ENCODE peak calls at places on chromosomes 7 and 10, in six cellular contexts. One of them, this sample, is unnamed.

GRCh38 chr10:48357631-48358030 is 51.2 kb downstream of the MAPK8 start:
- DNase-seq in CD8-positive, alpha-beta T cell: no peak
- DNase-seq in esophagus muscularis mucosa: no peak
- DNase-seq in body of pancreas: no peak
- DNase-seq in pancreas: no peak
- DNase-seq in Caco-2: no peak
- DNase-seq in this sample: no peak

GRCh38 chr10:80472234-80473095 is 18.4 kb downstream of the TSPAN14 start:
- DNase-seq in CD8-positive, alpha-beta T cell: no peak
- DNase-seq in esophagus muscularis mucosa: no peak
- DNase-seq in body of pancreas: no peak
- DNase-seq in pancreas: no peak
- DNase-seq in Caco-2: no peak
- DNase-seq in this sample: no peak

GRCh38 chr7:103343758-103344452 is 662 bp downstream of the DNAJC2 start:
- DNase-seq in CD8-positive, alpha-beta T cell: no peak
- DNase-seq in esophagus muscularis mucosa: no peak
- DNase-seq in body of pancreas: peak; percentile 38
- DNase-seq in pancreas: peak; percentile 18
- DNase-seq in Caco-2: peak; percentile 43
- DNase-seq in this sample: no peak

GRCh38 chr7:122143376-122143750 is 686 bp downstream of the AASS start:
- DNase-seq in CD8-positive, alpha-beta T cell: no peak
- DNase-seq in esophagus muscularis mucosa: no peak
- DNase-seq in body of pancreas: peak; percentile 17
- DNase-seq in pancreas: no peak
- DNase-seq in Caco-2: no peak
- DNase-seq in this sample: no peak

GRCh38 chr7:73618538-73618937 is 5.8 kb downstream of the MLXIPL start:
- DNase-seq in CD8-positive, alpha-beta T cell: no peak
- DNase-seq in esophagus muscularis mucosa: no peak
- DNase-seq in body of pancreas: peak; percentile 56
- DNase-seq in pancreas: no peak
- DNase-seq in Caco-2: no peak
- DNase-seq in this sample: no peak

GRCh38 chr7:79290841-79291497 is 162.5 kb downstream of the MAGI2 start:
- DNase-seq in CD8-positive, alpha-beta T cell: no peak
- DNase-seq in esophagus muscularis mucosa: no peak
- DNase-seq in body of pancreas: no peak
- DNase-seq in pancreas: no peak
- DNase-seq in Caco-2: no peak
- DNase-seq in this sample: no peak

GRCh38 chr10:132703305-132704007 is 82.5 kb downstream of the NKX6-2 start:
- DNase-seq in CD8-positive, alpha-beta T cell: no peak
- DNase-seq in esophagus muscularis mucosa: no peak
- DNase-seq in body of pancreas: no peak
- DNase-seq in pancreas: no peak
- DNase-seq in Caco-2: no peak
- DNase-seq in this sample: no peak

GRCh38 chr7:114791771-114792170 is 130.1 kb upstream of the MDFIC start:
- DNase-seq in CD8-positive, alpha-beta T cell: no peak
- DNase-seq in esophagus muscularis mucosa: no peak
- DNase-seq in body of pancreas: no peak
- DNase-seq in pancreas: no peak
- DNase-seq in Caco-2: no peak
- DNase-seq in this sample: no peak

GRCh38 chr7:13821152-13821787 is 168.2 kb downstream of the ETV1 start:
- DNase-seq in CD8-positive, alpha-beta T cell: no peak
- DNase-seq in esophagus muscularis mucosa: no peak
- DNase-seq in body of pancreas: no peak
- DNase-seq in pancreas: no peak
- DNase-seq in Caco-2: no peak
- DNase-seq in this sample: no peak

GRCh38 chr10:94286898-94287297 is 75.8 kb downstream of the NOC3L start:
- DNase-seq in CD8-positive, alpha-beta T cell: no peak
- DNase-seq in esophagus muscularis mucosa: no peak
- DNase-seq in body of pancreas: no peak
- DNase-seq in pancreas: no peak
- DNase-seq in Caco-2: no peak
- DNase-seq in this sample: no peak

GRCh38 chr7:42254217-42254616 is 17.2 kb upstream of the GLI3 start:
- DNase-seq in CD8-positive, alpha-beta T cell: no peak
- DNase-seq in esophagus muscularis mucosa: no peak
- DNase-seq in body of pancreas: no peak
- DNase-seq in pancreas: no peak
- DNase-seq in Caco-2: no peak
- DNase-seq in this sample: no peak

DNA sequence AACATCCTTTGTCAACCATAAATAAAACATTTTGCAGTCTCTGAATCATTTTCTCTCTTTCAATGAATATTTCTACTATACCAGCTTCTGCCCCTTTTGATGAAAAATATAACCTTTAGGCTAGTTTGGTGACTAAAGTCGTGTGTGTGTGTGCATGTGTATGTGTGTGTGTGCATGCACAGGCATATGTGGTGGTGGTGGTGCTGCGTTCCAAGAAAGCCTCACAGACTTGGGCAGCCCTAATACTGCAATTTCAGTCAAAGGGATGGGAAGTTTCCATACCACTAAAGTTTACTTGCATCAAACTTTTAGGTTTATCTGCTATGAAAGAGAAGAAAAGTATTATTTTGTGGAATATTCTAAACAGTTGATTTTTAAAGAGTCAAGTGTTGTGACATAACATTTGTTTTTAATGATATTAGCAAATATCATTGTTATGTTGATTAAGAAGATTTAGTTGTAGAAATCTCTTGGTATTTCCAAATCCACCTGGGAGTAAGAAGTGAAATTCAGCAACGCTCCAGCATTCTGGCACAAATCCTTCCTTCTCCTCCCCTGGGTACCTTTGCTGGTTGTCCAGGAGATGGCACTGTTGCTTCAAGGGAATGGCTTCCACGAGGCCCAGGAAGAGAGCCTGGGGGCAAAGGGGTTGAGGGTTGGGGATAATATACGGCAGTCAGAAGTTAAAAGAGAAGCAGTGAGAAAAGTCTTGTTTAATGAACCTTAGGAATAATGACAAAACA is 41.5 kb downstream of the ASB4 start:
- DNase-seq in CD8-positive, alpha-beta T cell: no peak
- DNase-seq in esophagus muscularis mucosa: no peak
- DNase-seq in body of pancreas: peak; percentile 63
- DNase-seq in pancreas: peak; percentile 55
- DNase-seq in Caco-2: peak; percentile 74
- DNase-seq in this sample: peak; percentile 24
- TF ChIP-seq CTCF in CD8-positive, alpha-beta T cell: no peak
- TF ChIP-seq CTCF in esophagus muscularis mucosa: peak; percentile 94
- TF ChIP-seq CTCF in body of pancreas: peak; percentile 94
- TF ChIP-seq CTCF in pancreas: peak; percentile 53
- TF ChIP-seq CTCF in Caco-2: peak; percentile 93
- TF ChIP-seq CTCF in this sample: peak; percentile 86

DNA sequence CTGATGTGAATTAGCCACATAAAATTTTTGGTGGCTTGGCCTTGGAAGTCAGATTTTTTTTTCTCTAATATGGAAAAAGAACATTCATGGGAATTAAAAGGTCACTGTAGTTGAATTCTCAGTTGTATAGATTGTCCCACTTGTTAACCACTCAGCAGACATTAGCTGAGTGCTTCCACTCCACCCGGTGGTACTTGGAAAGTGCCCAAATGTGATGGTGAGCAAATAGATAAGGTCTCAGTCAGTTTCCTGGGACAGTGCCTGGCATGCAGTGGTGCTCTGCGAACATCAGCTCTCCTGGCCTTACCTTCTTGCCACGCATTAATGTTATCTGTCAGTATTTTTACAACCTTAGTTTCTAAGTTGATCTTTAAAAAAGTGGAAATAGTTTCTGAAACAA is 1.4 kb downstream of the ATP5F1C start:
- DNase-seq in CD8-positive, alpha-beta T cell: no peak
- DNase-seq in esophagus muscularis mucosa: no peak
- DNase-seq in body of pancreas: peak; percentile 17
- DNase-seq in pancreas: peak; percentile 51
- DNase-seq in Caco-2: no peak
- DNase-seq in this sample: no peak
- H3K4me3 ChIP-seq in CD8-positive, alpha-beta T cell: peak overlapping the region; percentile 78
- H3K4me3 ChIP-seq in esophagus muscularis mucosa: peak overlapping the region; percentile 85
- H3K4me3 ChIP-seq in body of pancreas: peak overlapping the region; percentile 91
- H3K4me3 ChIP-seq in pancreas: peak overlapping the region; percentile 90
- H3K4me3 ChIP-seq in Caco-2: peak overlapping the region; percentile 100
- H3K4me3 ChIP-seq in this sample: peak overlapping the region; percentile 95

GRCh38 chr10:36888925-36889573 is 236.3 kb upstream of the ANKRD30A start:
- DNase-seq in CD8-positive, alpha-beta T cell: no peak
- DNase-seq in esophagus muscularis mucosa: no peak
- DNase-seq in body of pancreas: peak; percentile 10
- DNase-seq in pancreas: no peak
- DNase-seq in Caco-2: peak; percentile 89
- DNase-seq in this sample: no peak
- TF ChIP-seq CTCF in CD8-positive, alpha-beta T cell: no peak
- TF ChIP-seq CTCF in esophagus muscularis mucosa: no peak
- TF ChIP-seq CTCF in body of pancreas: no peak
- TF ChIP-seq CTCF in pancreas: no peak
- TF ChIP-seq CTCF in Caco-2: peak; percentile 96
- TF ChIP-seq CTCF in this sample: no peak

GRCh38 chr7:45035909-45036308 is 35.9 kb downstream of the CCM2 start:
- DNase-seq in CD8-positive, alpha-beta T cell: no peak
- DNase-seq in esophagus muscularis mucosa: no peak
- DNase-seq in body of pancreas: no peak
- DNase-seq in pancreas: no peak
- DNase-seq in Caco-2: no peak
- DNase-seq in this sample: no peak

GRCh38 chr7:45039106-45039505 is 39.1 kb downstream of the CCM2 start:
- DNase-seq in CD8-positive, alpha-beta T cell: no peak
- DNase-seq in esophagus muscularis mucosa: no peak
- DNase-seq in body of pancreas: no peak
- DNase-seq in pancreas: no peak
- DNase-seq in Caco-2: no peak
- DNase-seq in this sample: no peak

GRCh38 chr7:45036801-45037200 is 36.8 kb downstream of the CCM2 start:
- DNase-seq in CD8-positive, alpha-beta T cell: no peak
- DNase-seq in esophagus muscularis mucosa: no peak
- DNase-seq in body of pancreas: no peak
- DNase-seq in pancreas: no peak
- DNase-seq in Caco-2: no peak
- DNase-seq in this sample: no peak

GRCh38 chr7:45036317-45036716 is 36.3 kb downstream of the CCM2 start:
- DNase-seq in CD8-positive, alpha-beta T cell: no peak
- DNase-seq in esophagus muscularis mucosa: no peak
- DNase-seq in body of pancreas: no peak
- DNase-seq in pancreas: no peak
- DNase-seq in Caco-2: peak; percentile 32
- DNase-seq in this sample: no peak

GRCh38 chr7:45037876-45038275 is 37.9 kb downstream of the CCM2 start:
- DNase-seq in CD8-positive, alpha-beta T cell: no peak
- DNase-seq in esophagus muscularis mucosa: no peak
- DNase-seq in body of pancreas: no peak
- DNase-seq in pancreas: no peak
- DNase-seq in Caco-2: no peak
- DNase-seq in this sample: no peak
- H3K4me3 ChIP-seq in CD8-positive, alpha-beta T cell: no peak overlapping the region
- H3K4me3 ChIP-seq in esophagus muscularis mucosa: no peak overlapping the region
- H3K4me3 ChIP-seq in body of pancreas: no peak overlapping the region
- H3K4me3 ChIP-seq in pancreas: no peak overlapping the region
- H3K4me3 ChIP-seq in Caco-2: no peak overlapping the region
- H3K4me3 ChIP-seq in this sample: no peak overlapping the region

This sample was measured in HFF-Myc.